ENCODE peak calls at places on chromosome X, in seven cellular contexts. F, E, X, I, Z, A and U are unnamed samples.

GRCh38 chrX:50770702-50771101 is 43.3 kb downstream of the SHROOM4 start:
- DNase-seq in X (peak), F (no peak), A (no peak), I (peak), Z (no peak), E (no peak), U (peak)

GRCh38 chrX:104486691-104487090 is 79.3 kb upstream of the IL1RAPL2 start:
- DNase-seq in Z (no peak), X (no peak), A (no peak), E (no peak), I (no peak), F (no peak), U (no peak)

GRCh38 chrX:129933700-129934099 is 27.7 kb downstream of the UTP14A start:
- DNase-seq in I (no peak), X (no peak), E (no peak), A (no peak), F (no peak), Z (no peak), U (no peak)

GRCh38 chrX:150094375-150094774 is 156.1 kb upstream of the EOLA2 start:
- DNase-seq in I (no peak), X (no peak), Z (no peak), A (no peak), E (no peak), F (no peak), U (no peak)

GRCh38 chrX:48573690-48574269 is 504 bp upstream of the RBM3 start:
- DNase-seq in X (no peak), E (no peak), A (peak), F (peak), I (no peak), Z (no peak), U (peak)

GRCh38 chrX:73943572-73943899 is 360.4 kb upstream of the ZCCHC13 start:
- DNase-seq in X (no peak), F (no peak), E (no peak), Z (no peak), I (no peak), A (no peak), U (no peak)

GRCh38 chrX:153870288-153870690 is 15.7 kb downstream of the L1CAM start:
- DNase-seq in X (no peak), F (no peak), I (no peak), Z (no peak), A (no peak), E (no peak), U (no peak)

GRCh38 chrX:750263-750662 is 119.7 kb downstream of the SHOX start:
- DNase-seq in E (no peak), I (no peak), Z (no peak), A (no peak), X (no peak), F (no peak), U (no peak)

GRCh38 chrX:64394059-64394873 is 986 bp downstream of the MTMR8 start:
- DNase-seq in E (peak), F (no peak), Z (no peak), I (no peak), A (no peak), X (no peak), U (no peak)

GRCh38 chrX:31279359-31279758 is 207.5 kb upstream of the FTHL17 start:
- DNase-seq in A (no peak), F (no peak), X (peak), Z (no peak), I (peak), E (no peak), U (no peak)

GRCh38 chrX:108573136-108573535 is 133.5 kb downstream of the COL4A5 start:
- DNase-seq in E (no peak), Z (no peak), A (no peak), I (no peak), X (no peak), F (no peak), U (no peak)

GRCh38 chrX:30948626-30949025 is 59.6 kb upstream of the TAB3 start:
- DNase-seq in Z (no peak), E (no peak), X (no peak), F (no peak), I (no peak), A (no peak), U (no peak)

GRCh38 chrX:136039968-136040367 is 54.7 kb downstream of the SLC9A6 start:
- DNase-seq in Z (no peak), I (no peak), A (no peak), E (no peak), F (no peak), X (peak), U (no peak)

GRCh38 chrX:40154853-40155616 is 57.3 kb upstream of the BCOR start:
- DNase-seq in A (peak), X (no peak), Z (no peak), F (peak), E (peak), I (no peak), U (peak)

GRCh38 chrX:138917781-138918180 is 206.3 kb upstream of the FGF13 start:
- DNase-seq in I (no peak), Z (no peak), X (peak), F (no peak), E (no peak), A (no peak), U (no peak)

GRCh38 chrX:138847930-138848329 is 136.4 kb upstream of the FGF13 start:
- DNase-seq in I (no peak), Z (no peak), A (no peak), E (no peak), X (peak), F (no peak), U (no peak)

GRCh38 chrX:79268788-79269187 is 98.3 kb downstream of the ITM2A start:
- DNase-seq in E (no peak), Z (no peak), X (no peak), I (no peak), A (no peak), F (no peak), U (no peak)

GRCh38 chrX:45187731-45188130 is 12.9 kb downstream of the DIPK2B start:
- DNase-seq in A (no peak), Z (no peak), F (no peak), E (peak), X (no peak), I (no peak), U (no peak)

GRCh38 chrX:8629871-8630270 is 102.1 kb downstream of the ANOS1 start:
- DNase-seq in E (no peak), Z (no peak), F (no peak), X (peak), I (no peak), A (no peak), U (no peak)

GRCh38 chrX:150238656-150239382 is 124.3 kb upstream of the MAMLD1 start:
- DNase-seq in E (no peak), A (no peak), X (no peak), F (no peak), Z (no peak), I (no peak), U (no peak)

GRCh38 chrX:49846004-49846403 is 16.9 kb downstream of the PAGE4 start:
- DNase-seq in X (no peak), E (no peak), F (no peak), A (no peak), Z (no peak), I (no peak), U (no peak)

GRCh38 chrX:9745417-9746115 is 20.1 kb downstream of the GPR143 start:
- DNase-seq in E (no peak), I (no peak), Z (no peak), F (no peak), X (peak), A (no peak), U (no peak)

GRCh38 chrX:149372861-149373260 is 132.2 kb downstream of the IDS start:
- DNase-seq in X (peak), E (no peak), A (no peak), I (no peak), Z (no peak), F (no peak), U (no peak)

GRCh38 chrX:139091086-139091485 is 379.6 kb upstream of the FGF13 start:
- DNase-seq in Z (no peak), E (no peak), F (no peak), I (no peak), X (peak), A (no peak), U (no peak)